ENCODE peak calls at places on chromosome 15, in seven cellular contexts. One of them, this sample, is unnamed.

GRCh38 chr15:25171856-25172687 is 217.3 kb downstream of the SNRPN start:
- DNase-seq in iris pigment epithelial cell: no peak
- DNase-seq in SK-N-DZ: no peak
- DNase-seq in HT1080: no peak
- DNase-seq in effector memory CD4-positive, alpha-beta T cell: no peak
- DNase-seq in LoVo: no peak
- DNase-seq in upper lobe of right lung: peak; percentile 57
- DNase-seq in this sample: no peak

GRCh38 chr15:67241132-67241855 is 13.2 kb downstream of the AAGAB start:
- DNase-seq in iris pigment epithelial cell: no peak
- DNase-seq in SK-N-DZ: no peak
- DNase-seq in HT1080: no peak
- DNase-seq in effector memory CD4-positive, alpha-beta T cell: no peak
- DNase-seq in LoVo: no peak
- DNase-seq in upper lobe of right lung: no peak
- DNase-seq in this sample: peak; percentile 21

GRCh38 chr15:40936234-40936708 is 7.1 kb downstream of the DLL4 start:
- DNase-seq in iris pigment epithelial cell: no peak
- DNase-seq in SK-N-DZ: no peak
- DNase-seq in HT1080: no peak
- DNase-seq in effector memory CD4-positive, alpha-beta T cell: no peak
- DNase-seq in LoVo: no peak
- DNase-seq in upper lobe of right lung: no peak
- DNase-seq in this sample: no peak

GRCh38 chr15:60301024-60301423 is 96.8 kb downstream of the ANXA2 start:
- DNase-seq in iris pigment epithelial cell: no peak
- DNase-seq in SK-N-DZ: no peak
- DNase-seq in HT1080: peak; percentile 72
- DNase-seq in effector memory CD4-positive, alpha-beta T cell: no peak
- DNase-seq in LoVo: no peak
- DNase-seq in upper lobe of right lung: no peak
- DNase-seq in this sample: no peak

GRCh38 chr15:88707766-88708165 is 69.0 kb downstream of the ISG20 start:
- DNase-seq in iris pigment epithelial cell: no peak
- DNase-seq in SK-N-DZ: no peak
- DNase-seq in HT1080: peak; percentile 25
- DNase-seq in effector memory CD4-positive, alpha-beta T cell: no peak
- DNase-seq in LoVo: no peak
- DNase-seq in upper lobe of right lung: no peak
- DNase-seq in this sample: no peak

GRCh38 chr15:47715856-47716445 is 1.4 kb upstream of the SEMA6D start:
- DNase-seq in iris pigment epithelial cell: no peak
- DNase-seq in SK-N-DZ: no peak
- DNase-seq in HT1080: no peak
- DNase-seq in effector memory CD4-positive, alpha-beta T cell: no peak
- DNase-seq in LoVo: no peak
- DNase-seq in upper lobe of right lung: no peak
- DNase-seq in this sample: no peak

GRCh38 chr15:89401636-89402252 is 67.1 kb upstream of the POLG start:
- DNase-seq in iris pigment epithelial cell: peak; percentile 82
- DNase-seq in SK-N-DZ: no peak
- DNase-seq in HT1080: peak; percentile 48
- DNase-seq in effector memory CD4-positive, alpha-beta T cell: no peak
- DNase-seq in LoVo: no peak
- DNase-seq in upper lobe of right lung: no peak
- DNase-seq in this sample: no peak

GRCh38 chr15:74132681-74133070 is 2.3 kb downstream of the ISLR2 start:
- DNase-seq in iris pigment epithelial cell: no peak
- DNase-seq in SK-N-DZ: no peak
- DNase-seq in HT1080: no peak
- DNase-seq in effector memory CD4-positive, alpha-beta T cell: no peak
- DNase-seq in LoVo: no peak
- DNase-seq in upper lobe of right lung: no peak
- DNase-seq in this sample: no peak

GRCh38 chr15:100891316-100892012 is 11.8 kb downstream of the ALDH1A3 start:
- DNase-seq in iris pigment epithelial cell: no peak
- DNase-seq in SK-N-DZ: no peak
- DNase-seq in HT1080: peak; percentile 43
- DNase-seq in effector memory CD4-positive, alpha-beta T cell: no peak
- DNase-seq in LoVo: no peak
- DNase-seq in upper lobe of right lung: no peak
- DNase-seq in this sample: no peak

GRCh38 chr15:66842710-66843441 is 140.8 kb downstream of the SMAD6 start:
- DNase-seq in iris pigment epithelial cell: peak; percentile 73
- DNase-seq in SK-N-DZ: peak; percentile 30
- DNase-seq in HT1080: peak; percentile 26
- DNase-seq in effector memory CD4-positive, alpha-beta T cell: no peak
- DNase-seq in LoVo: peak; percentile 76
- DNase-seq in upper lobe of right lung: peak; percentile 93
- DNase-seq in this sample: no peak

GRCh38 chr15:71440479-71441071 is 325.3 kb downstream of the THSD4 start:
- DNase-seq in iris pigment epithelial cell: peak; percentile 76
- DNase-seq in SK-N-DZ: peak; percentile 35
- DNase-seq in HT1080: peak; percentile 66
- DNase-seq in effector memory CD4-positive, alpha-beta T cell: no peak
- DNase-seq in LoVo: peak; percentile 82
- DNase-seq in upper lobe of right lung: no peak
- DNase-seq in this sample: no peak

GRCh38 chr15:66193066-66193465 is 60.5 kb downstream of the MEGF11 start:
- DNase-seq in iris pigment epithelial cell: no peak
- DNase-seq in SK-N-DZ: no peak
- DNase-seq in HT1080: peak; percentile 63
- DNase-seq in effector memory CD4-positive, alpha-beta T cell: no peak
- DNase-seq in LoVo: no peak
- DNase-seq in upper lobe of right lung: no peak
- DNase-seq in this sample: no peak

GRCh38 chr15:52171386-52171785 is 19.8 kb downstream of the GNB5 start:
- DNase-seq in iris pigment epithelial cell: peak; percentile 44
- DNase-seq in SK-N-DZ: no peak
- DNase-seq in HT1080: no peak
- DNase-seq in effector memory CD4-positive, alpha-beta T cell: no peak
- DNase-seq in LoVo: no peak
- DNase-seq in upper lobe of right lung: no peak
- DNase-seq in this sample: no peak

GRCh38 chr15:49062900-49063299 is 16.7 kb upstream of the SECISBP2L start:
- DNase-seq in iris pigment epithelial cell: no peak
- DNase-seq in SK-N-DZ: no peak
- DNase-seq in HT1080: no peak
- DNase-seq in effector memory CD4-positive, alpha-beta T cell: no peak
- DNase-seq in LoVo: no peak
- DNase-seq in upper lobe of right lung: no peak
- DNase-seq in this sample: no peak

GRCh38 chr15:93378547-93378946 is 289.5 kb upstream of the RGMA start:
- DNase-seq in iris pigment epithelial cell: no peak
- DNase-seq in SK-N-DZ: no peak
- DNase-seq in HT1080: no peak
- DNase-seq in effector memory CD4-positive, alpha-beta T cell: no peak
- DNase-seq in LoVo: no peak
- DNase-seq in upper lobe of right lung: no peak
- DNase-seq in this sample: no peak

GRCh38 chr15:73991260-73991659 is 835 bp downstream of the STOML1 start:
- DNase-seq in iris pigment epithelial cell: no peak
- DNase-seq in SK-N-DZ: no peak
- DNase-seq in HT1080: peak; percentile 54
- DNase-seq in effector memory CD4-positive, alpha-beta T cell: no peak
- DNase-seq in LoVo: no peak
- DNase-seq in upper lobe of right lung: peak; percentile 85
- DNase-seq in this sample: no peak

GRCh38 chr15:59751552-59752413 is 62.7 kb upstream of the BNIP2 start:
- DNase-seq in iris pigment epithelial cell: peak; percentile 4
- DNase-seq in SK-N-DZ: no peak
- DNase-seq in HT1080: peak; percentile 5
- DNase-seq in effector memory CD4-positive, alpha-beta T cell: no peak
- DNase-seq in LoVo: peak; percentile 18
- DNase-seq in upper lobe of right lung: no peak
- DNase-seq in this sample: no peak

GRCh38 chr15:78859971-78860733 is 12.5 kb upstream of the MORF4L1 start:
- DNase-seq in iris pigment epithelial cell: peak; percentile 74
- DNase-seq in SK-N-DZ: peak; percentile 96
- DNase-seq in HT1080: peak; percentile 87
- DNase-seq in effector memory CD4-positive, alpha-beta T cell: peak; percentile 47
- DNase-seq in LoVo: peak; percentile 88
- DNase-seq in upper lobe of right lung: peak; percentile 83
- DNase-seq in this sample: peak; percentile 63

GRCh38 chr15:96349034-96349932 is 18.8 kb downstream of the NR2F2 start:
- DNase-seq in iris pigment epithelial cell: no peak
- DNase-seq in SK-N-DZ: no peak
- DNase-seq in HT1080: no peak
- DNase-seq in effector memory CD4-positive, alpha-beta T cell: no peak
- DNase-seq in LoVo: no peak
- DNase-seq in upper lobe of right lung: no peak
- DNase-seq in this sample: no peak

GRCh38 chr15:45732544-45733130 is 97.8 kb downstream of the SQOR start:
- DNase-seq in iris pigment epithelial cell: no peak
- DNase-seq in SK-N-DZ: peak; percentile 22
- DNase-seq in HT1080: no peak
- DNase-seq in effector memory CD4-positive, alpha-beta T cell: no peak
- DNase-seq in LoVo: no peak
- DNase-seq in upper lobe of right lung: no peak
- DNase-seq in this sample: no peak

GRCh38 chr15:51315726-51316125 is 22.7 kb downstream of the CYP19A1 start:
- DNase-seq in iris pigment epithelial cell: no peak
- DNase-seq in SK-N-DZ: no peak
- DNase-seq in HT1080: no peak
- DNase-seq in effector memory CD4-positive, alpha-beta T cell: no peak
- DNase-seq in LoVo: no peak
- DNase-seq in upper lobe of right lung: no peak
- DNase-seq in this sample: no peak

GRCh38 chr15:33616485-33616884 is 305.7 kb downstream of the RYR3 start:
- DNase-seq in iris pigment epithelial cell: no peak
- DNase-seq in SK-N-DZ: no peak
- DNase-seq in HT1080: no peak
- DNase-seq in effector memory CD4-positive, alpha-beta T cell: no peak
- DNase-seq in LoVo: no peak
- DNase-seq in upper lobe of right lung: no peak
- DNase-seq in this sample: no peak

This sample was measured in stimulated activated naive B cell treated with anti-CD40 and anti-IgM and Interleukin-4, amounts not matched to agents 10 μg/mL and 1 μg/mL and 100 μg/mL, for 72 hours.